ENCODE peak calls at places on chromosomes 1 and 21, in ten cellular contexts. One of them, this sample, is unnamed.

GRCh38 chr1:7284839-7285435 is 486.2 kb upstream of the VAMP3 start:
- DNase-seq in osteocyte: peak
- DNase-seq in activated T-cell treated with anti-CD3 and anti-CD28 coated beads, Interleukin-2, amount 50 U/mL, for 1 hour: no peak
- DNase-seq in MCF 10A: no peak
- DNase-seq in head of caudate nucleus: no peak
- DNase-seq in left lung: no peak
- DNase-seq in NCI-H526 treated with DMSO at 0.1 percent for 48 hours: no peak
- DNase-seq in NCI-H2029: no peak
- DNase-seq in H54: no peak
- DNase-seq in stimulated activated CD4-positive, alpha-beta T cell treated with anti-CD3 and anti-CD28 coated beads, Interleukin-12 subunit alpha, Interleukin-12 subunit beta, amount 100 ng/mL, for 4 hours: no peak
- DNase-seq in this sample: no peak

GRCh38 chr21:38267991-38268858 is 11.4 kb downstream of the KCNJ15 start:
- DNase-seq in osteocyte: no peak
- DNase-seq in activated T-cell treated with anti-CD3 and anti-CD28 coated beads, Interleukin-2, amount 50 U/mL, for 1 hour: no peak
- DNase-seq in MCF 10A: no peak
- DNase-seq in head of caudate nucleus: no peak
- DNase-seq in left lung: no peak
- DNase-seq in NCI-H526 treated with DMSO at 0.1 percent for 48 hours: no peak
- DNase-seq in NCI-H2029: no peak
- DNase-seq in H54: no peak
- DNase-seq in stimulated activated CD4-positive, alpha-beta T cell treated with anti-CD3 and anti-CD28 coated beads, Interleukin-12 subunit alpha, Interleukin-12 subunit beta, amount 100 ng/mL, for 4 hours: no peak
- DNase-seq in this sample: no peak

GRCh38 chr1:247111636-247112478 is 7.7 kb upstream of the ZNF669 start:
- DNase-seq in osteocyte: peak
- DNase-seq in activated T-cell treated with anti-CD3 and anti-CD28 coated beads, Interleukin-2, amount 50 U/mL, for 1 hour: no peak
- DNase-seq in MCF 10A: no peak
- DNase-seq in head of caudate nucleus: peak
- DNase-seq in left lung: peak
- DNase-seq in NCI-H526 treated with DMSO at 0.1 percent for 48 hours: no peak
- DNase-seq in NCI-H2029: peak
- DNase-seq in H54: peak
- DNase-seq in stimulated activated CD4-positive, alpha-beta T cell treated with anti-CD3 and anti-CD28 coated beads, Interleukin-12 subunit alpha, Interleukin-12 subunit beta, amount 100 ng/mL, for 4 hours: no peak
- DNase-seq in this sample: no peak

GRCh38 chr1:89996415-89997110 is 1.7 kb downstream of the ZNF326 start:
- DNase-seq in osteocyte: no peak
- DNase-seq in activated T-cell treated with anti-CD3 and anti-CD28 coated beads, Interleukin-2, amount 50 U/mL, for 1 hour: no peak
- DNase-seq in MCF 10A: no peak
- DNase-seq in head of caudate nucleus: no peak
- DNase-seq in left lung: no peak
- DNase-seq in NCI-H526 treated with DMSO at 0.1 percent for 48 hours: no peak
- DNase-seq in NCI-H2029: no peak
- DNase-seq in H54: no peak
- DNase-seq in stimulated activated CD4-positive, alpha-beta T cell treated with anti-CD3 and anti-CD28 coated beads, Interleukin-12 subunit alpha, Interleukin-12 subunit beta, amount 100 ng/mL, for 4 hours: no peak
- DNase-seq in this sample: no peak

GRCh38 chr1:47571952-47572351 is 134.1 kb downstream of the FOXD2 start:
- DNase-seq in osteocyte: no peak
- DNase-seq in activated T-cell treated with anti-CD3 and anti-CD28 coated beads, Interleukin-2, amount 50 U/mL, for 1 hour: no peak
- DNase-seq in MCF 10A: no peak
- DNase-seq in head of caudate nucleus: no peak
- DNase-seq in left lung: no peak
- DNase-seq in NCI-H526 treated with DMSO at 0.1 percent for 48 hours: no peak
- DNase-seq in NCI-H2029: no peak
- DNase-seq in H54: no peak
- DNase-seq in stimulated activated CD4-positive, alpha-beta T cell treated with anti-CD3 and anti-CD28 coated beads, Interleukin-12 subunit alpha, Interleukin-12 subunit beta, amount 100 ng/mL, for 4 hours: no peak
- DNase-seq in this sample: no peak

GRCh38 chr1:59144959-59145358 is 151.9 kb upstream of the FGGY start:
- DNase-seq in osteocyte: no peak
- DNase-seq in activated T-cell treated with anti-CD3 and anti-CD28 coated beads, Interleukin-2, amount 50 U/mL, for 1 hour: no peak
- DNase-seq in MCF 10A: no peak
- DNase-seq in head of caudate nucleus: no peak
- DNase-seq in left lung: no peak
- DNase-seq in NCI-H526 treated with DMSO at 0.1 percent for 48 hours: no peak
- DNase-seq in NCI-H2029: no peak
- DNase-seq in H54: no peak
- DNase-seq in stimulated activated CD4-positive, alpha-beta T cell treated with anti-CD3 and anti-CD28 coated beads, Interleukin-12 subunit alpha, Interleukin-12 subunit beta, amount 100 ng/mL, for 4 hours: no peak
- DNase-seq in this sample: no peak

GRCh38 chr1:16503494-16503893 is 10.6 kb downstream of the RNU1-1 start:
- DNase-seq in osteocyte: no peak
- DNase-seq in activated T-cell treated with anti-CD3 and anti-CD28 coated beads, Interleukin-2, amount 50 U/mL, for 1 hour: no peak
- DNase-seq in MCF 10A: no peak
- DNase-seq in head of caudate nucleus: no peak
- DNase-seq in left lung: no peak
- DNase-seq in NCI-H526 treated with DMSO at 0.1 percent for 48 hours: no peak
- DNase-seq in NCI-H2029: no peak
- DNase-seq in H54: no peak
- DNase-seq in stimulated activated CD4-positive, alpha-beta T cell treated with anti-CD3 and anti-CD28 coated beads, Interleukin-12 subunit alpha, Interleukin-12 subunit beta, amount 100 ng/mL, for 4 hours: no peak
- DNase-seq in this sample: no peak

GRCh38 chr1:31765041-31765467 is 914 bp upstream of the ADGRB2 start:
- DNase-seq in osteocyte: no peak
- DNase-seq in activated T-cell treated with anti-CD3 and anti-CD28 coated beads, Interleukin-2, amount 50 U/mL, for 1 hour: peak
- DNase-seq in MCF 10A: peak
- DNase-seq in head of caudate nucleus: peak
- DNase-seq in left lung: peak
- DNase-seq in NCI-H526 treated with DMSO at 0.1 percent for 48 hours: peak
- DNase-seq in NCI-H2029: no peak
- DNase-seq in H54: no peak
- DNase-seq in stimulated activated CD4-positive, alpha-beta T cell treated with anti-CD3 and anti-CD28 coated beads, Interleukin-12 subunit alpha, Interleukin-12 subunit beta, amount 100 ng/mL, for 4 hours: no peak
- DNase-seq in this sample: no peak

GRCh38 chr21:27426196-27426595 is 459.3 kb upstream of the ADAMTS5 start:
- DNase-seq in osteocyte: no peak
- DNase-seq in activated T-cell treated with anti-CD3 and anti-CD28 coated beads, Interleukin-2, amount 50 U/mL, for 1 hour: no peak
- DNase-seq in MCF 10A: no peak
- DNase-seq in head of caudate nucleus: no peak
- DNase-seq in left lung: no peak
- DNase-seq in NCI-H526 treated with DMSO at 0.1 percent for 48 hours: no peak
- DNase-seq in NCI-H2029: no peak
- DNase-seq in H54: no peak
- DNase-seq in stimulated activated CD4-positive, alpha-beta T cell treated with anti-CD3 and anti-CD28 coated beads, Interleukin-12 subunit alpha, Interleukin-12 subunit beta, amount 100 ng/mL, for 4 hours: no peak
- DNase-seq in this sample: no peak